ENCODE peak calls at places on chromosomes 1 and 21, in four cellular contexts. J is left ventricle myocardium inferior, M is ovary, Q is RWPE2. G is an unnamed sample.
A peak's percentile ranks its signal among the peaks of the same experiment; 100 is the strongest.

GRCh38 chr1:178512566-178513277 is at the start of gene TEX35:
- DNase-seq in Q (no peak), M (no peak), J (no peak), G (no peak)

GRCh38 chr1:37038703-37039093 is 4.4 kb upstream of the GRIK3 start:
- DNase-seq in M (no peak), J (no peak), Q (no peak), G (no peak)

GRCh38 chr1:112255080-112255479 is 140.9 kb upstream of the CTTNBP2NL start:
- DNase-seq in M (no peak), Q (no peak), J (no peak), G (no peak)

GRCh38 chr1:206658264-206658980 is 23.1 kb downstream of the DYRK3 start:
- DNase-seq in Q (no peak), J (peak; percentile 60), M (no peak), G (peak; percentile 28)

GRCh38 chr1:20448626-20449215 is 37.3 kb downstream of the CAMK2N1 start:
- DNase-seq in J (no peak), M (no peak), Q (no peak), G (no peak)

GRCh38 chr1:20742671-20743070 is 10.2 kb upstream of the SH2D5 start:
- DNase-seq in M (no peak), J (no peak), Q (no peak), G (peak; percentile 24)

GRCh38 chr21:44947930-44948331 is 8.1 kb downstream of the SLX9 start:
- DNase-seq in J (peak; percentile 67), M (no peak), Q (peak; percentile 71), G (no peak)

GRCh38 chr1:211378844-211379243 is 52.2 kb downstream of the TRAF5 start:
- DNase-seq in J (no peak), M (no peak), Q (no peak), G (peak; percentile 20)

GRCh38 chr1:244326757-244327156 is 125.0 kb downstream of the ADSS2 start:
- DNase-seq in J (no peak), M (no peak), Q (no peak), G (no peak)

GRCh38 chr1:39732730-39733129 is 6.0 kb upstream of the PPIE start:
- DNase-seq in M (no peak), J (no peak), Q (no peak), G (no peak)

GRCh38 chr1:77465139-77465538 is 183.3 kb downstream of the AK5 start:
- DNase-seq in M (no peak), Q (no peak), J (no peak), G (no peak)

GRCh38 chr1:14487671-14488070 is 110.8 kb upstream of the KAZN start:
- DNase-seq in M (no peak), Q (no peak), J (no peak), G (peak; percentile 15)

GRCh38 chr1:94072840-94073516 is 48.0 kb downstream of the ABCA4 start:
- DNase-seq in Q (no peak), M (no peak), J (no peak), G (peak; percentile 16)

GRCh38 chr1:73065585-73065984 is 783.2 kb upstream of the NEGR1 start:
- DNase-seq in M (no peak), Q (no peak), J (no peak), G (no peak)

GRCh38 chr1:77540501-77541161 is 141.8 kb downstream of the ZZZ3 start:
- DNase-seq in M (no peak), J (no peak), Q (no peak), G (peak; percentile 76)

GRCh38 chr1:1895456-1896333 is 4.8 kb upstream of the GNB1 start:
- DNase-seq in M (no peak), J (no peak), Q (no peak), G (no peak)

GRCh38 chr1:244112646-244113045 is 61.6 kb downstream of the ZBTB18 start:
- DNase-seq in Q (no peak), M (no peak), J (no peak), G (peak; percentile 59)

GRCh38 chr1:162215902-162216301 is 146.4 kb downstream of the NOS1AP start:
- DNase-seq in M (no peak), J (no peak), Q (no peak), G (no peak)

GRCh38 chr21:30831194-30831765 is 1.7 kb upstream of the KRTAP7-1 start:
- DNase-seq in Q (no peak), J (no peak), M (no peak), G (peak; percentile 2)

GRCh38 chr1:187759934-187760333 is 931.2 kb downstream of the PLA2G4A start:
- DNase-seq in M (no peak), Q (no peak), J (no peak), G (no peak)

GRCh38 chr1:42966688-42967609 is 8.3 kb upstream of the SLC2A1 start:
- DNase-seq in M (no peak), Q (peak; percentile 96), J (no peak), G (peak; percentile 95)

GRCh38 chr21:38702196-38702595 is 103.5 kb upstream of the ETS2 start:
- DNase-seq in M (no peak), Q (no peak), J (peak; percentile 27), G (no peak)

GRCh38 chr21:34582506-34583150 is 32.3 kb downstream of the RCAN1 start:
- DNase-seq in Q (no peak), J (peak; percentile 40), M (no peak), G (peak; percentile 69)
- TF ChIP-seq CTCF in Q (peak; percentile 37), J (peak; percentile 56), M (no peak), G (peak; percentile 51)

GRCh38 chr1:164590592-164590991 is 31.6 kb downstream of the PBX1 start:
- DNase-seq in M (no peak), J (no peak), Q (no peak), G (no peak)

GRCh38 chr1:164592634-164593033 is 33.6 kb downstream of the PBX1 start:
- DNase-seq in Q (no peak), M (no peak), J (no peak), G (no peak)

GRCh38 chr1:164589961-164590507 is 31.1 kb downstream of the PBX1 start:
- DNase-seq in J (no peak), M (no peak), Q (no peak), G (no peak)

GRCh38 chr1:164589408-164589807 is 30.4 kb downstream of the PBX1 start:
- DNase-seq in M (no peak), J (no peak), Q (no peak), G (no peak)

DNA sequence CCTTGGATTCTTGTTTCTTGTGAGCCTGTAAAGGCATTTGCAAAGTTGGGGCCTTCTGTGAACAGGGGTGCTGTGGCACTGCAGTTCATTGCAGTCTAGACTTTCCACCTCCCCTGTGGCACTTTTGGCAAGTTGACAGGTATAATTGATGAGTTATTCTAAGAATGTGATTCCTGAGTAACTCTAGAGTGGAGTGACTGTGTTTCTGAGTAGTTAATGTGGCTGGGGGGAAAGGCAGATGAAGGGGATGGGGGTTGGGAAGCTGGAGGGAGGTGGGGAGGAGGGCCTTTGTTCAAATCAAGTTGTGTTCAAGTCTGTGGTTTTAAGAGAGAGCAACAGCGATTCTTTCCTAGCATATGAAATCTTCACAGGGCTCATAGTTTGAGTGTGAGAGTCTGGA is 32.9 kb downstream of the PBX1 start:
- DNase-seq in J (no peak), Q (no peak), M (no peak), G (no peak)
- H3K4me3 ChIP-seq in J (no peak overlapping the region), Q (no peak overlapping the region), M (no peak overlapping the region), G (no peak overlapping the region)

GRCh38 chr1:196403803-196404690 is 204.2 kb downstream of the KCNT2 start:
- DNase-seq in Q (no peak), M (no peak), J (no peak), G (peak; percentile 83)

GRCh38 chr1:196407358-196408041 is 200.7 kb downstream of the KCNT2 start:
- DNase-seq in J (no peak), Q (no peak), M (no peak), G (peak; percentile 79)

GRCh38 chr1:196401454-196401838 is 206.8 kb downstream of the KCNT2 start:
- DNase-seq in J (no peak), M (no peak), Q (no peak), G (no peak)

GRCh38 chr1:196409586-196409985 is 198.7 kb downstream of the KCNT2 start:
- DNase-seq in M (no peak), Q (no peak), J (no peak), G (peak; percentile 44)

GRCh38 chr1:196405839-196406238 is 202.4 kb downstream of the KCNT2 start:
- DNase-seq in M (no peak), J (no peak), Q (no peak), G (no peak)
- TF ChIP-seq CTCF in M (no peak), J (no peak), Q (no peak), G (no peak)

DNA sequence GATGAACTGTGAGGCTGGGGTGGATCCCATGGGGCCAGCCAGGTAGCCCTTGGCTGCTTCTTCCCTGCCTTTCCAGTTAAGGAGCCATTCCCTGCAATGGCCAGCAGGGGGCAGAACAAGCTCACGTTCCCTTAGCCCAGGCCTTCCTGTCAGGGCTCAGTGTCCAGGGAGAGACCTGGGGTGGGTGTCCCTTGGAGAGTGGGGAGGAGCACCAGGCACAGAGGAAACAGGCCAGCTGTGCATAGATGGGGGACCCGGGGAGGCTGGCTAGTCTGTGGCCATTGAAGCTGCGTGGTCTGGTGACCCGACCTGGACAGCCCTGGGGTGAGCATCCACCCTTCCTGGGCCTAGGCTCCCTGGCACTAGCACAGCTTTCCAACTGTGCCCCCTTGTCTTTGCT is 13.2 kb upstream of the EPS8L3 start:
- DNase-seq in M (peak; percentile 72), J (peak; percentile 74), Q (peak; percentile 54), G (peak; percentile 86)
- H3K4me3 ChIP-seq in M (no peak overlapping the region), J (no peak overlapping the region), Q (no peak overlapping the region), G (no peak overlapping the region)

GRCh38 chr1:7755448-7755847 is 15.6 kb upstream of the VAMP3 start:
- DNase-seq in M (no peak), Q (no peak), J (no peak), G (peak; percentile 19)
- TF ChIP-seq CTCF in M (no peak), Q (no peak), J (no peak), G (peak; percentile 36)

GRCh38 chr1:29121951-29122661 is 1.6 kb downstream of the TMEM200B start:
- DNase-seq in M (peak; percentile 75), J (peak; percentile 37), Q (no peak), G (peak; percentile 42)
- H3K4me3 ChIP-seq in M (peak overlapping the region; percentile 66), J (peak overlapping the region; percentile 86), Q (peak overlapping the region; percentile 51), G (peak overlapping the region; percentile 62)

DNA sequence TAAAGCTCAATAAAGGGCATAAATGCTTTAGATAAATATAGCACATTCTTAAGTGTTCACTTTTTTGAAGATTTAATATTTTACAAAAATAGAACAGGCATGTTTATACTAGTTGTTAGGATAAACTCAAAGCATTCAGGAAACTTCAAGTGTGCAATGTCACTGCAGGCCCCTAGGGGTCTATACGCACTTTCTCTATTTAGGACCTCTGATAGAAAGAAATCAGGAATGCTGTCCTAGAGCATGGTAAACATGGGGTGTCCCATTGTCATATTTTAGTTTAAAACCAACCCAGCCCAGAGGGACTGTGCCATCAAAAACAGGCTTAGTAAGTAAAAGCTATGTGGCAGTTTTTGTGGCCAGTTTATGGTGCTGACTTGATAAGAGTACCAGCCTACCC is 102.2 kb downstream of the BARHL2 start:
- DNase-seq in M (no peak), J (no peak), Q (no peak), G (no peak)
- TF ChIP-seq CTCF in M (no peak), J (peak; percentile 24), Q (peak; percentile 32), G (peak; percentile 35)

GRCh38 chr1:18482721-18483425 is 2.1 kb downstream of the KLHDC7A start:
- DNase-seq in Q (no peak), M (no peak), J (no peak), G (no peak)

GRCh38 chr1:18479484-18479883 is 1.2 kb upstream of the KLHDC7A start:
- DNase-seq in J (no peak), M (no peak), Q (no peak), G (no peak)

GRCh38 chr1:18481190-18481920 is 625 bp downstream of the KLHDC7A start:
- DNase-seq in J (no peak), Q (no peak), M (no peak), G (no peak)

GRCh38 chr1:18481921-18482701 is 1.4 kb downstream of the KLHDC7A start:
- DNase-seq in J (no peak), Q (no peak), M (no peak), G (no peak)

GRCh38 chr1:18480315-18481189 is at the start of gene KLHDC7A:
- DNase-seq in M (no peak), J (no peak), Q (no peak), G (no peak)
- H3K4me3 ChIP-seq in M (no peak within 1 kb of the TSS), J (no peak within 1 kb of the TSS), Q (no peak within 1 kb of the TSS), G (no peak within 1 kb of the TSS)

G was measured in cardiac fibroblast.